ENCODE peak calls at places on chromosomes 12 and 14, in four cellular contexts. R is stimulated activated CD4-positive, alpha-beta T cell treated with anti-CD3 and anti-CD28 coated beads, Interleukin-4, amount 100 ng/mL, for 48 hours; L is GM03348; B is NCI-H1092. F is an unnamed sample.

GRCh38 chr14:93663317-93663716 is 125.0 kb downstream of the PRIMA1 start:
- DNase-seq in R (no peak), L (no peak), B (no peak), F (no peak)

GRCh38 chr12:42483534-42483857 is 106.0 kb downstream of the PRICKLE1 start:
- DNase-seq in R (no peak), L (peak; percentile 55), B (no peak), F (no peak)

GRCh38 chr12:125775507-125775906 is 710.3 kb downstream of the AACS start:
- DNase-seq in R (no peak), L (no peak), B (no peak), F (no peak)

GRCh38 chr12:97276198-97276580 is 186.4 kb upstream of the RMST start:
- DNase-seq in R (no peak), L (no peak), B (peak; percentile 16), F (no peak)

GRCh38 chr14:58258156-58258555 is 13.5 kb downstream of the PSMA3 start:
- DNase-seq in R (no peak), L (no peak), B (no peak), F (no peak)

GRCh38 chr12:66708704-66709443 is 30.0 kb upstream of the GRIP1 start:
- DNase-seq in R (no peak), L (no peak), B (no peak), F (no peak)

GRCh38 chr12:52435659-52435999 is 1.5 kb upstream of the KRT75 start:
- DNase-seq in R (no peak), L (no peak), B (no peak), F (no peak)

GRCh38 chr14:104637546-104638003 is 33.0 kb upstream of the TMEM179 start:
- DNase-seq in R (no peak), L (no peak), B (no peak), F (no peak)

GRCh38 chr14:54669759-54670630 is 103.1 kb downstream of the SAMD4A start:
- DNase-seq in R (no peak), L (peak; percentile 44), B (no peak), F (no peak)

GRCh38 chr14:36256131-36256801 is 64.2 kb downstream of the MBIP start:
- DNase-seq in R (no peak), L (peak; percentile 36), B (no peak), F (no peak)

GRCh38 chr14:73764406-73764805 is 50.2 kb upstream of the PNMA1 start:
- DNase-seq in R (no peak), L (no peak), B (no peak), F (no peak)

GRCh38 chr14:54650331-54651017 is 83.5 kb downstream of the SAMD4A start:
- DNase-seq in R (no peak), L (peak; percentile 57), B (no peak), F (peak; percentile 1)

F was measured in CMK.